ENCODE peak calls at places on chromosomes 3 and 15, in ten cellular contexts. O is cardiac fibroblast; H is HuH-7; V is stimulated activated CD4-positive, alpha-beta T cell treated with anti-CD3 and anti-CD28 coated beads, Interleukin-15, amount 100 ng/mL, for 24 hours; N is SHP77 treated with DMSO at 0.1 percent for 48 hours; D is cerebellum; U is mesendoderm; J is ELR; G is GM20000; Q is AG04450. Y is an unnamed sample.

GRCh38 chr15:79088426-79089205 is 2.0 kb downstream of the RASGRF1 start:
- DNase-seq in O (no peak), Q (no peak), H (no peak), J (no peak), U (no peak), D (no peak), V (no peak), G (no peak), N (no peak), Y (no peak)

GRCh38 chr3:138646008-138646407 is 37.4 kb downstream of the FAIM start:
- DNase-seq in J (no peak), O (no peak), G (no peak), U (no peak), H (no peak), D (no peak), V (no peak), Q (no peak), N (no peak), Y (no peak)

GRCh38 chr3:120300971-120301370 is 15.9 kb upstream of the GPR156 start:
- DNase-seq in J (no peak), Q (no peak), H (no peak), G (no peak), V (no peak), D (no peak), N (no peak), O (peak), U (no peak), Y (no peak)

GRCh38 chr3:54790046-54790445 is 137.8 kb downstream of the LRTM1 start:
- DNase-seq in O (no peak), H (no peak), G (no peak), Q (no peak), N (no peak), D (no peak), V (no peak), J (no peak), U (no peak), Y (no peak)

GRCh38 chr3:180420016-180420415 is 181.9 kb upstream of the TTC14 start:
- DNase-seq in O (peak), N (no peak), H (no peak), U (no peak), G (no peak), J (peak), Q (no peak), D (no peak), V (no peak), Y (no peak)

GRCh38 chr15:72227720-72228119 is 3.3 kb downstream of the PKM start:
- DNase-seq in O (peak), V (peak), N (no peak), J (no peak), H (no peak), Q (no peak), D (no peak), U (peak), G (no peak), Y (no peak)

GRCh38 chr3:50604628-50605588 is 6.7 kb downstream of the CISH start:
- DNase-seq in U (no peak), Q (no peak), G (no peak), H (no peak), D (peak), N (no peak), V (peak), J (no peak), O (no peak), Y (no peak)

GRCh38 chr3:125150525-125151436 is 61.8 kb downstream of the SLC12A8 start:
- DNase-seq in G (peak), J (peak), U (peak), Q (no peak), V (peak), H (peak), D (no peak), N (peak), O (peak), Y (peak)

GRCh38 chr15:89186798-89187197 is 34.6 kb downstream of the RLBP1 start:
- DNase-seq in Q (no peak), N (no peak), U (no peak), G (no peak), V (no peak), J (no peak), D (no peak), H (no peak), O (no peak), Y (no peak)

GRCh38 chr15:57706405-57707209 is at the start of gene POLR2M:
- DNase-seq in N (peak), V (peak), D (peak), U (peak), G (peak), O (peak), J (peak), H (peak), Q (peak), Y (peak)

Y was measured in HEK293T.